ENCODE peak calls at places on chromosome 7, in five cellular contexts. X, D, V, N and U are unnamed samples.

GRCh38 chr7:31114593-31115343 is 62.7 kb downstream of the ADCYAP1R1 start:
- DNase-seq in V (no peak), X (no peak), D (no peak), N (no peak), U (peak)

GRCh38 chr7:131653418-131654248 is 97.2 kb upstream of the PODXL start:
- DNase-seq in D (no peak), V (no peak), N (no peak), X (peak), U (no peak)

GRCh38 chr7:138126928-138127327 is 50.7 kb downstream of the AKR1D1 start:
- DNase-seq in V (no peak), X (no peak), D (no peak), N (no peak), U (no peak)

GRCh38 chr7:148540041-148540738 is 50.4 kb upstream of the C7orf33 start:
- DNase-seq in N (no peak), D (peak), V (no peak), X (peak), U (no peak)

GRCh38 chr7:135672560-135673359 is 10.4 kb downstream of the STMP1 start:
- DNase-seq in D (peak), N (no peak), V (peak), X (no peak), U (peak)

GRCh38 chr7:1651031-1651446 is 19.0 kb upstream of the ELFN1 start:
- DNase-seq in X (no peak), D (no peak), N (no peak), V (no peak), U (no peak)

GRCh38 chr7:75691793-75692543 is 46.8 kb downstream of the HIP1 start:
- DNase-seq in V (no peak), X (no peak), N (no peak), D (no peak), U (no peak)

GRCh38 chr7:6116216-6116615 is 85.0 kb downstream of the ANKRD61 start:
- DNase-seq in N (no peak), X (no peak), D (no peak), V (no peak), U (no peak)

GRCh38 chr7:30199271-30199670 is 64.5 kb downstream of the MTURN start:
- DNase-seq in X (no peak), D (no peak), N (no peak), V (no peak), U (no peak)

GRCh38 chr7:148142660-148143248 is 447.8 kb upstream of the C7orf33 start:
- DNase-seq in V (peak), D (peak), X (no peak), N (no peak), U (peak)

GRCh38 chr7:256461-256940 is 33.5 kb upstream of the FOXL3 start:
- DNase-seq in V (no peak), N (no peak), X (no peak), D (no peak), U (no peak)

GRCh38 chr7:146652176-146652575 is 535.6 kb downstream of the CNTNAP2 start:
- DNase-seq in D (no peak), N (no peak), X (no peak), V (no peak), U (no peak)

GRCh38 chr7:47690902-47691558 is 109.1 kb upstream of the TNS3 start:
- DNase-seq in X (no peak), N (no peak), D (no peak), V (no peak), U (peak)

GRCh38 chr7:100342761-100343160 is 15.2 kb upstream of the PILRB start:
- DNase-seq in N (no peak), X (no peak), D (no peak), V (no peak), U (no peak)

GRCh38 chr7:44218418-44219201 is 17.8 kb downstream of the YKT6 start:
- DNase-seq in X (no peak), D (no peak), N (peak), V (no peak), U (peak)
- TF ChIP-seq CTCF in X (no peak), D (no peak), N (no peak), V (no peak), U (peak)

DNA sequence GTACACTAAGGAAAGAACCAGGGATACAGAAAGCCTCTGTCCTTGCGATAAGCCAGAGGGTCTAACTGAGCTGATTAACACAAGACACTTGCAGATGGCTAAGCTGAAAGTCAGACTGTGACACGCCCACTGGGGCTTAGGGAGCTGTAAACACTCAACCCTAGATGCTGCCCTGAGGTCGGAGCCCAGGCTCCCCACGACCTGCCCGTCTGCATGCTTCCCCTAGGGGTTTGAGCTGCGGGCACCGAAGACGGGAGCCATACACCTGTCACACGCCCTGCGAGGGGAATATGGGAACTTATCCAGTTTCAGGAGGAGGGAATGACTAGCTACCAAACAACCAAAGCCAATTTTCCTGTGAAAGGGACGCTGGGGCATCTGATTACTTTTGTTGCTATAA is 96.0 kb downstream of the HTR5A start:
- DNase-seq in D (no peak), V (no peak), X (no peak), N (no peak), U (no peak)
- H3K27ac ChIP-seq in D (no peak), V (no peak), X (peak), N (peak), U (no peak)

DNA sequence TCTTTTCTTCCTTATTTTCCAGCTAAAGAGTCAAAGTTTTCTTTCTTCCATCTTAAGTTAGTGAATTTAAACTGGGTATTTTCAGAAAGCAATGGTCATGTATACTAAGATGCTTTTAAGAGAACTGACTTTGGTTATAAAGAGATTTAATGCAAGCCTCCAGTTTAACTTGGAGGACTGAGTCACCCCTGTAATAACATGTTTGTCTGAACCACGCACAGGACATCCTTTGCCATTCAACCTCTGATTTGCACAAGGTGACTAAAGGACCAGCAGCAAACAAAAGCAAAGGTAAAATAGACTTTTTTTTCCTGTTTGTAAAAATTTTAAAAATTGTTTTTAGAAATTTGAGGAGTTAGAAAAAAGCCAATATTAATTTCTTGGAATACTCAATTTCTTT is 2.9 kb downstream of the HYAL4 start:
- DNase-seq in V (no peak), X (no peak), D (no peak), N (no peak), U (no peak)
- TF ChIP-seq CTCF in V (no peak), X (no peak), D (no peak), N (no peak), U (no peak)

GRCh38 chr7:93890041-93890463 is 501 bp downstream of the TFPI2 start:
- DNase-seq in V (peak), N (no peak), D (no peak), X (peak), U (peak)
- H3K27ac ChIP-seq in V (no peak), N (no peak), D (no peak), X (peak), U (no peak)

DNA sequence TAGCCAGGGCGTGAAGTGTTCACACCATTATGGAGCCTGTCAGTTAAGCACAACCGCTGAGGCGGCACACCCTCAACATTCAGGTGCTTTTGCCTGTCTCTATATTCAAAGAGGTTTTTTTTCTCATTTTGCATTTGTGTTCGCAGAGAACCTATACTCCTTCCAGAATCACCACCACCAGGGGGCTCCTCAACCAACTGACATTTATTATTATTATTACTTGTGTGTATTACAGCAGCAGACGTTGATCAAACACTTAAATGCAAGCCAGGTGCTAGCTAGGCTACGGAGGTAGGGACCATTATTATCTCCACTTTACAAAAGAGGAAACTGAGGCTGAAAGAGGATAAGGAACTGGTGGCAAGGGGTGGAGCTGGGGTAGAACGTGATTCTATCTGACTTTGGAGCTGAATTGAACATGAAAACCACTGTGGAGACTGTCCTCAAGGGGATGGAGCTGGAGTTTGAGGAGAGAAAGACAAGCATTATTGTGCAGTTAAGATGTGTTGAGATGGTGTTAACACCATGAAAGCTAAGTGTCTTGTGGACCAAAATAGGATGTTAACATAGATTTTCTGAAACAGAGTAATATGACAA is 133.8 kb upstream of the PLXNA4 start:
- DNase-seq in D (peak), V (no peak), X (no peak), N (no peak), U (peak)
- TF ChIP-seq CTCF in D (peak), V (peak), X (no peak), N (no peak), U (peak)

GRCh38 chr7:9226500-9226899 is 793.1 kb downstream of the NXPH1 start:
- DNase-seq in X (no peak), D (no peak), N (no peak), V (no peak), U (no peak)
- H3K27ac ChIP-seq in X (no peak), D (no peak), N (no peak), V (no peak), U (no peak)

GRCh38 chr7:116561697-116562483 is 37.1 kb downstream of the CAV1 start:
- DNase-seq in D (no peak), N (peak), V (no peak), X (peak), U (no peak)
- TF ChIP-seq CTCF in D (no peak), N (no peak), V (no peak), X (no peak), U (no peak)